ENCODE peak calls at places on chromosome 16, in eight cellular contexts. X is RCC 7860; K is stimulated activated CD4-positive, alpha-beta T cell treated with anti-CD3 and anti-CD28 coated beads, Interleukin-1b, Interleukin-23, amount 100 ng/mL, for 1 hour; N is OCI-M1; L is AG08395; D is esophagus squamous epithelium; U is H7; O is AG04450. W is an unnamed sample.

GRCh38 chr16:56401482-56401881 is 23.9 kb downstream of the AMFR start:
- DNase-seq in U (peak), X (no peak), D (no peak), N (no peak), L (no peak), K (no peak), O (no peak), W (no peak)

GRCh38 chr16:12781777-12782176 is 21.9 kb downstream of the CPPED1 start:
- DNase-seq in O (no peak), N (no peak), D (no peak), L (no peak), K (no peak), U (no peak), X (no peak), W (no peak)

GRCh38 chr16:68246671-68247070 is 1.5 kb downstream of the PLA2G15 start:
- DNase-seq in L (peak), X (no peak), O (no peak), U (no peak), K (no peak), D (no peak), N (peak), W (no peak)

GRCh38 chr16:65634291-65634690 is 512.4 kb upstream of the CDH11 start:
- DNase-seq in D (no peak), O (no peak), X (no peak), K (no peak), N (peak), L (no peak), U (no peak), W (no peak)

GRCh38 chr16:14275934-14276333 is 204.8 kb downstream of the MRTFB start:
- DNase-seq in O (no peak), X (no peak), L (no peak), D (no peak), N (no peak), U (no peak), K (no peak), W (no peak)

GRCh38 chr16:81873843-81874752 is 95.0 kb downstream of the PLCG2 start:
- DNase-seq in X (no peak), K (no peak), L (peak), U (peak), N (peak), O (no peak), D (no peak), W (peak)

GRCh38 chr16:9331503-9331902 is 240.1 kb downstream of the HAPSTR1 start:
- DNase-seq in L (no peak), K (no peak), N (no peak), U (no peak), X (no peak), O (no peak), D (no peak), W (no peak)

GRCh38 chr16:84899414-84899813 is 79.6 kb downstream of the CRISPLD2 start:
- DNase-seq in N (no peak), X (no peak), K (no peak), U (no peak), D (no peak), O (no peak), L (no peak), W (no peak)

GRCh38 chr16:69131167-69131748 is 1.1 kb downstream of the CHTF8 start:
- DNase-seq in U (peak), D (no peak), L (peak), X (no peak), N (peak), K (no peak), O (no peak), W (peak)

GRCh38 chr16:66605177-66605999 is 884 bp downstream of the CMTM3 start:
- DNase-seq in D (no peak), K (no peak), N (peak), U (peak), X (no peak), O (no peak), L (peak), W (peak)

GRCh38 chr16:64627781-64628180 is 494.1 kb downstream of the CDH11 start:
- DNase-seq in L (no peak), K (no peak), X (no peak), D (no peak), N (no peak), U (no peak), O (no peak), W (no peak)